ENCODE peak calls at places on chromosomes 11 and 22, in seven cellular contexts. Q is GM12878, P is body of pancreas, Z is A549, I is spleen, N is right lobe of liver, S is heart left ventricle. L is an unnamed sample.
A peak's percentile ranks its signal among the peaks of the same experiment; 100 is the strongest.

GRCh38 chr22:49906071-49906798 is 12.0 kb downstream of the ALG12 start:
- DNase-seq in Z (no peak), P (no peak), N (no peak), I (no peak), Q (no peak), S (no peak), L (no peak)

GRCh38 chr22:40403141-40403540 is 32.7 kb downstream of the SGSM3 start:
- DNase-seq in Z (no peak), S (no peak), P (no peak), N (no peak), Q (no peak), I (no peak), L (no peak)

GRCh38 chr11:30758012-30758411 is 171.9 kb upstream of the MPPED2 start:
- DNase-seq in P (no peak), S (no peak), I (no peak), N (no peak), Q (no peak), Z (no peak), L (no peak)

GRCh38 chr22:24772493-24773220 is 1.9 kb downstream of the PIWIL3 start:
- DNase-seq in S (no peak), Q (no peak), P (peak; percentile 7), N (no peak), I (no peak), Z (peak; percentile 69), L (no peak)

GRCh38 chr11:57567512-57568329 is at the start of gene UBE2L6:
- DNase-seq in Z (peak; percentile 76), Q (no peak), S (peak; percentile 56), I (peak; percentile 95), P (peak; percentile 84), N (peak; percentile 85), L (peak; percentile 40)

GRCh38 chr11:113021111-113021510 is 59.9 kb downstream of the NCAM1 start:
- DNase-seq in P (no peak), I (no peak), N (no peak), Z (no peak), S (no peak), Q (no peak), L (no peak)

GRCh38 chr11:14443642-14444041 is 56.0 kb downstream of the COPB1 start:
- DNase-seq in N (peak; percentile 67), Z (peak; percentile 54), S (no peak), P (peak; percentile 65), Q (no peak), I (no peak), L (no peak)

GRCh38 chr11:112459001-112459400 is 198.3 kb upstream of the PLET1 start:
- DNase-seq in P (no peak), S (no peak), N (no peak), I (no peak), Z (no peak), Q (no peak), L (no peak)

GRCh38 chr11:76139317-76139716 is 67.0 kb downstream of the WNT11 start:
- DNase-seq in S (no peak), Z (no peak), Q (no peak), N (no peak), P (no peak), I (no peak), L (no peak)

GRCh38 chr11:44235765-44236201 is 74.2 kb downstream of the ALX4 start:
- DNase-seq in P (no peak), Z (no peak), N (no peak), Q (no peak), S (no peak), I (no peak), L (no peak)

GRCh38 chr22:50674127-50674493 is 1.5 kb downstream of the SHANK3 start:
- DNase-seq in P (no peak), S (no peak), Z (no peak), N (no peak), I (no peak), Q (no peak), L (no peak)

GRCh38 chr11:76837696-76838421 is 22.9 kb upstream of the ACER3 start:
- DNase-seq in Z (no peak), P (no peak), N (no peak), I (no peak), Q (no peak), S (no peak), L (no peak)

GRCh38 chr22:36197601-36198146 is 3.9 kb downstream of the APOL4 start:
- DNase-seq in Q (no peak), N (no peak), S (no peak), I (no peak), P (no peak), Z (no peak), L (peak; percentile 38)

GRCh38 chr11:74330065-74330858 is 18.8 kb upstream of the P4HA3 start:
- DNase-seq in P (no peak), Q (no peak), S (no peak), N (no peak), Z (no peak), I (no peak), L (no peak)

GRCh38 chr11:80495116-80495515 is 1054.3 kb upstream of the TENM4 start:
- DNase-seq in S (no peak), P (no peak), Q (no peak), I (no peak), Z (no peak), N (no peak), L (no peak)

GRCh38 chr11:94519478-94520084 is 7.3 kb downstream of the C11orf97 start:
- DNase-seq in N (no peak), P (peak; percentile 28), I (no peak), Q (no peak), Z (no peak), S (no peak), L (no peak)

GRCh38 chr22:24894998-24895397 is 51.5 kb downstream of the LHFPL7 start:
- DNase-seq in Q (no peak), I (no peak), Z (peak; percentile 72), P (peak; percentile 87), S (peak; percentile 80), N (peak; percentile 81), L (peak; percentile 60)

GRCh38 chr22:35966314-35967045 is 62.1 kb downstream of the RBFOX2 start:
- DNase-seq in I (no peak), S (no peak), Z (no peak), Q (no peak), N (no peak), P (no peak), L (no peak)

GRCh38 chr11:105297463-105297862 is 157.9 kb upstream of the CARD18 start:
- DNase-seq in N (no peak), S (no peak), Z (no peak), P (no peak), Q (no peak), I (no peak), L (no peak)

GRCh38 chr22:45671783-45672563 is at the start of gene ATXN10:
- DNase-seq in I (peak; percentile 91), Q (no peak), S (peak; percentile 74), Z (peak; percentile 66), N (peak; percentile 70), P (peak; percentile 70), L (no peak)

GRCh38 chr11:102843474-102843873 is at the start of gene MMP3:
- DNase-seq in N (no peak), Z (no peak), S (no peak), Q (no peak), I (no peak), P (no peak), L (no peak)

GRCh38 chr11:116577273-116577672 is 195.5 kb downstream of the BUD13 start:
- DNase-seq in P (no peak), Z (no peak), I (no peak), S (peak; percentile 18), N (no peak), Q (no peak), L (no peak)

GRCh38 chr22:47281126-47282106 is 519.0 kb downstream of the TBC1D22A start:
- DNase-seq in N (peak; percentile 35), I (no peak), S (no peak), P (no peak), Z (no peak), Q (no peak), L (no peak)

GRCh38 chr22:20244250-20244648 is 23.9 kb downstream of the RTN4R start:
- DNase-seq in N (no peak), I (no peak), S (no peak), Q (no peak), P (no peak), Z (no peak), L (no peak)

GRCh38 chr22:20244744-20245576 is 23.2 kb downstream of the RTN4R start:
- DNase-seq in N (no peak), Q (no peak), Z (no peak), P (no peak), I (peak; percentile 88), S (no peak), L (no peak)

GRCh38 chr22:20243176-20243544 is 25.0 kb downstream of the RTN4R start:
- DNase-seq in I (no peak), Q (no peak), P (no peak), S (no peak), Z (no peak), N (no peak), L (no peak)

GRCh38 chr22:20242393-20243175 is 25.5 kb downstream of the RTN4R start:
- DNase-seq in P (no peak), I (no peak), N (no peak), Z (no peak), S (no peak), Q (no peak), L (no peak)

DNA sequence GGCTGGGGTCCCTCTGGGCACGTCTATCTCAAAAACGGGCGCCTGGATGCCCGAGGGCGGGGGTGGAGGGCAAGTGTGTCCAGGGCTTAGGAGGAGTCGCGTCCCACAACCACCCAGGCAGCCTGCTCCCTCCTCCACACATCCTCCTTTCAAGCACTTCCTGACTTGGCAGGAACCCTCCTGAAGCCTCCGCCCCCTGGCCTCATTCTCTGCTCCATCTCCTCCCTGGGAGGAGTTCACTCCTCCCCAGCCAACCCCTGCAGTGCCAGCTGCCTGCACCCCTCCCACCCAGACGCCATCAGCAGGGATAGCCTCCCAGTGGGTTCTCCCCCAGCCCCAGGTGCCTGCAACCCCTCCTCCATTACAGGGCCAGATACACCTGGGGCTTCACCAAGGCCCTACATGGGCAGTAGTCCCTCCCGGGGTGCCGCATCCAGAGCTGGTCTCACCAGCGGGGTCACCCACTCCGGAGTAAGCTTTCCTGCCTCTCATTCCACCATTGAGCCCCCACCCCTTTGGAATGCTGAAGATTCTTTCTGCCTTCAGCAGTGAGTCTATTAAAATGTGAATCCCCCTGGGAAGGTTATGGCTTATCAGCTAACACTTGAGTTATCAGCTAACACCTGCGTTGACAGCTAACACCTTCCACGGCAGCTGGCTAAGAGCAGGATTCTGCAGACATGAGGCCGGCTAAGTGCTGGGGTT is 24.4 kb downstream of the RTN4R start:
- DNase-seq in Z (peak; percentile 33), N (no peak), P (no peak), I (peak; percentile 88), Q (no peak), S (peak; percentile 86), L (no peak)
- TF ChIP-seq POLR2A in Z (no peak), N (no peak), P (no peak), I (no peak), Q (peak; percentile 67), S (no peak), L (no peak)

GRCh38 chr11:70512716-70513115 is 114.4 kb downstream of the CTTN start:
- DNase-seq in I (no peak), N (no peak), S (no peak), P (no peak), Z (no peak), Q (no peak), L (no peak)
- H3K4me3 ChIP-seq in I (no peak overlapping the region), N (no peak overlapping the region), S (no peak overlapping the region), P (no peak overlapping the region), Z (no peak overlapping the region), Q (no peak overlapping the region), L (no peak overlapping the region)

GRCh38 chr11:2385156-2386151 is 8.3 kb downstream of the CD81 start:
- DNase-seq in N (no peak), Z (no peak), S (no peak), I (peak; percentile 90), Q (peak; percentile 36), P (no peak), L (no peak)
- H3K4me1 ChIP-seq in N (peaks cover 96% of the 10 kb centered on the region), Z (peaks cover 44% of the 10 kb centered on the region), S (peaks cover 97% of the 10 kb centered on the region), I (peaks cover 100% of the 10 kb centered on the region), Q (peaks cover 90% of the 10 kb centered on the region), P (peaks cover 92% of the 10 kb centered on the region), L (peaks cover 13% of the 10 kb centered on the region)

GRCh38 chr22:42316988-42317387 is 46.5 kb upstream of the TCF20 start:
- DNase-seq in S (no peak), P (no peak), I (no peak), Z (no peak), Q (no peak), N (no peak), L (no peak)
- TF ChIP-seq POLR2A in S (no peak), P (no peak), I (no peak), Z (no peak), Q (no peak), N (no peak), L (no peak)

L was measured in tibial nerve.